ENCODE peak calls at places on chromosome 5, in five cellular contexts. H is H1, M is mesenchymal stem cell, Y is H9, Q is trophoblast cell. I is an unnamed sample.

GRCh38 chr5:150486402-150487198 is 21.3 kb upstream of the NDST1 start:
- DNase-seq in H (peak), M (peak), Y (peak), Q (peak), I (peak)

GRCh38 chr5:80961376-80962281 is 1.5 kb downstream of the RASGRF2 start:
- DNase-seq in H (no peak), M (peak), Y (no peak), Q (peak), I (peak)

GRCh38 chr5:113202904-113203716 is 226.5 kb downstream of the DCP2 start:
- DNase-seq in H (no peak), M (peak), Y (peak), Q (no peak), I (peak)

GRCh38 chr5:34497031-34497808 is 158.9 kb upstream of the RAI14 start:
- DNase-seq in H (no peak), M (peak), Y (no peak), Q (no peak), I (no peak)

GRCh38 chr5:88203977-88204735 is 64.5 kb downstream of the TMEM161B start:
- DNase-seq in H (no peak), M (no peak), Y (no peak), Q (no peak), I (peak)

GRCh38 chr5:142872217-142872616 is 102.0 kb downstream of the ARHGAP26 start:
- DNase-seq in H (no peak), M (no peak), Y (no peak), Q (no peak), I (no peak)

GRCh38 chr5:102666164-102666951 is 88.7 kb upstream of the PAM start:
- DNase-seq in H (no peak), M (no peak), Y (no peak), Q (peak), I (peak)

GRCh38 chr5:141839015-141839513 is 39.1 kb downstream of the PCDH1 start:
- DNase-seq in H (peak), M (no peak), Y (peak), Q (peak), I (no peak)

GRCh38 chr5:64606926-64607325 is 83.4 kb upstream of the SHISAL2B start:
- DNase-seq in H (no peak), M (no peak), Y (no peak), Q (no peak), I (no peak)

GRCh38 chr5:112186401-112186990 is 232.6 kb downstream of the EPB41L4A start:
- DNase-seq in H (no peak), M (peak), Y (no peak), Q (peak), I (no peak)

GRCh38 chr5:103582364-103582763 is 19.8 kb upstream of the NUDT12 start:
- DNase-seq in H (no peak), M (peak), Y (peak), Q (peak), I (peak)

GRCh38 chr5:64180661-64181343 is 15.2 kb downstream of the RNF180 start:
- DNase-seq in H (no peak), M (no peak), Y (no peak), Q (no peak), I (no peak)

GRCh38 chr5:88669314-88669713 is 213.7 kb downstream of the MEF2C start:
- DNase-seq in H (no peak), M (no peak), Y (no peak), Q (no peak), I (no peak)

GRCh38 chr5:150460781-150461180 is 11.2 kb upstream of the RPS14 start:
- DNase-seq in H (no peak), M (no peak), Y (no peak), Q (no peak), I (no peak)

GRCh38 chr5:15682566-15682965 is 182.6 kb downstream of the FBXL7 start:
- DNase-seq in H (no peak), M (no peak), Y (no peak), Q (no peak), I (no peak)

GRCh38 chr5:41559184-41559583 is 48.8 kb upstream of the PLCXD3 start:
- DNase-seq in H (no peak), M (no peak), Y (no peak), Q (no peak), I (no peak)

GRCh38 chr5:136985785-136986475 is 513.2 kb downstream of the SPOCK1 start:
- DNase-seq in H (no peak), M (no peak), Y (no peak), Q (no peak), I (no peak)

GRCh38 chr5:165673499-165673898 is 2168.1 kb downstream of the MAT2B start:
- DNase-seq in H (no peak), M (no peak), Y (no peak), Q (no peak), I (no peak)
- H2BK12ac ChIP-seq in H (no peak), M (no peak), Y (no peak), Q (no peak), I (no peak)

GRCh38 chr5:133523013-133523658 is 89.2 kb downstream of the FSTL4 start:
- DNase-seq in H (peak), M (no peak), Y (no peak), Q (no peak), I (no peak)
- H3K9ac ChIP-seq in H (no peak), M (no peak), Y (no peak), Q (no peak), I (no peak)

DNA sequence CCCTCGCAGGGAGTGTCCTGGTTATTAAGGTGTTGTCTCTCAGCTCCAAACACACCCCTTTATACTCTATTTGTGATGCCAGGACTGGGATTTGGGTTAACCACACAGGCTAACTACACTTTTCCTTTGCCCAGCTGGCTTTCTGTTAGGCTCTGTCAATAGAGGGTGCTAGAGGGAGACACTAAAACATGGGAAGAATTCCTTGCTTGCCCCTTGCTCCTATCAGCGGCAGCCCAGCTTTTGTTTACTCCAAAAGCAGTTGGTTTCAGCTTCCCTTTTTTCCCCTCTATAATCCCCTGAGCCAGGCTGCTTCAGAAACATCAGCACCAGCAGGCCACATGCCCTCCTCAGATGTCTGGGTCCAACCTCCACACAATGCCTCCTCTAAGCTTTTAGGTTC is 297.1 kb downstream of the KCTD16 start:
- DNase-seq in H (peak), M (peak), Y (peak), Q (peak), I (peak)
- H2AFZ ChIP-seq in H (peak), M (no peak), Y (peak), Q (peak), I (peak)

GRCh38 chr5:74575741-74576538 is 64.6 kb downstream of the ENC1 start:
- DNase-seq in H (no peak), M (peak), Y (no peak), Q (peak), I (no peak)

GRCh38 chr5:74580729-74581110 is 59.8 kb downstream of the ENC1 start:
- DNase-seq in H (no peak), M (no peak), Y (no peak), Q (peak), I (no peak)

GRCh38 chr5:74579215-74579614 is 61.3 kb downstream of the ENC1 start:
- DNase-seq in H (no peak), M (no peak), Y (no peak), Q (no peak), I (no peak)

GRCh38 chr5:74576941-74577456 is 63.5 kb downstream of the ENC1 start:
- DNase-seq in H (no peak), M (peak), Y (no peak), Q (peak), I (no peak)

GRCh38 chr5:74578356-74579044 is 62.0 kb downstream of the ENC1 start:
- DNase-seq in H (no peak), M (no peak), Y (no peak), Q (no peak), I (no peak)
- H2BK12ac ChIP-seq in H (no peak), M (no peak), Y (no peak), Q (peak), I (no peak)

GRCh38 chr5:66659780-66660179 is 63.6 kb downstream of the MAST4 start:
- DNase-seq in H (no peak), M (no peak), Y (no peak), Q (no peak), I (no peak)

GRCh38 chr5:66660401-66660800 is 64.2 kb downstream of the MAST4 start:
- DNase-seq in H (no peak), M (peak), Y (no peak), Q (no peak), I (no peak)

GRCh38 chr5:66658516-66658915 is 62.3 kb downstream of the MAST4 start:
- DNase-seq in H (no peak), M (no peak), Y (no peak), Q (no peak), I (no peak)

GRCh38 chr5:66655395-66656324 is 59.5 kb downstream of the MAST4 start:
- DNase-seq in H (no peak), M (no peak), Y (no peak), Q (peak), I (no peak)

DNA sequence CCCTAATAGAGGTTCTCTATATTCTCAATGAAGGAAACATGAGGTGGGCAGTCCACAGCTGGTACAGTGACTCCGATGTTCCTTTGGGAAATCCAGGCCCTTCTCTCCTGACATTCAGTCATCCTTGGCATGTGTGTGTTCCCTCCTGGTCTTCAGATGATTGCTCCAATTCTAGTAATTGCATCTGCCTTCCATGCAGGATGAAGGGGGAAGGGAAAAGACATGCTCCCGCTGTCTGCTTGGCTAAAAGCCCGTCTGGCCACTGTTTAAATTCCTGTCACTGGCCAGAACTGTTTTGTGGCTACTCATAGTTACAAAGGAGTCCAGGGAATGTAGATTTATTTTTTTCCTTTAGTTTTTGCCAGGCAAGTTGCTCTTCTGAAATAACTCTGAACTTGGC is 65.0 kb downstream of the MAST4 start:
- DNase-seq in H (no peak), M (peak), Y (no peak), Q (no peak), I (no peak)
- H3K9ac ChIP-seq in H (no peak), M (peak), Y (no peak), Q (no peak), I (no peak)

GRCh38 chr5:149126898-149127297 is 14.4 kb upstream of the ABLIM3 start:
- DNase-seq in H (no peak), M (peak), Y (no peak), Q (peak), I (no peak)

GRCh38 chr5:149130121-149130931 is 11.0 kb upstream of the ABLIM3 start:
- DNase-seq in H (no peak), M (peak), Y (no peak), Q (peak), I (no peak)

GRCh38 chr5:149127394-149127955 is 13.8 kb upstream of the ABLIM3 start:
- DNase-seq in H (no peak), M (no peak), Y (no peak), Q (peak), I (no peak)

GRCh38 chr5:149129181-149129580 is 12.1 kb upstream of the ABLIM3 start:
- DNase-seq in H (no peak), M (no peak), Y (no peak), Q (peak), I (no peak)

DNA sequence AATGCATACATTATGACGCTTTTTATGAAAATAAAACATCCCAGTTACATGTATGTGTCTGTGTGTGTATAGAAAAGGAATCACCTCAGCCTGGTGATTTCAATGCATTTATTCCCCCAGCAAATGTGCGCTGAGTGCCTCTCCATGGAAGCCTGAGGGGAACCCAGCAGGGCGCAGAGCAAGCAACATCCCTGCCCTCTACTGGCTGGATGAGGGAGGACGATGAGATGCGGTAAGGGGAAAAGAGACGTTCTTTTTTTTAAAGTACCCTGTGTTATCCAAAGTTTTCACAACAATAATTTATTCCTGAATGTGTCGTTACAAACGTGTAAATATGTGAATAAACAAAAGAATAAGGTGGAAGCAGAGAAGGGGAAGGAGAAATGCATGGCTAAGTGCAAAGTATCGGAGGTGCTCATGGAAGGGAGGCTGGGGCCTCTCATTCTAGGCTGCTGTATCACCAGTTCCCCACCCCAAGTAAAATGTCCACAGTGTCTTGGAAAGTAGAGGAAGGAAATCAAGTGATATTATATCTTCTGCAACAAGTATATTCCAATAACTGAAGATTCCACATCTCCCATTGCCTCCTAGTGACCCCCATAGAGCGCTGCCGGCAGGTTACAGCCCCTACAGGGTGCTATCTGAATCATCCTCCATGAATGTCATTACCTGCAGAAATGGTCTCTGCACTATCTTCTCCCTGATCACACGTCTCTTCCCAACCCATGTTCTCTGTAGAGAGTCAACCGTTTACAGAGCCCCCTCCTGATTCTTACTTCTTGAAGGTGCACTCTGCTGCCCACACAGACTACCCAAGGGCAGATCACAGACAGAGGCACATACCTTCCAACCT is 13.0 kb upstream of the ABLIM3 start:
- DNase-seq in H (peak), M (peak), Y (peak), Q (peak), I (no peak)
- H2AFZ ChIP-seq in H (no peak), M (no peak), Y (no peak), Q (no peak), I (no peak)

GRCh38 chr5:135537271-135537670 is 1.5 kb upstream of the NEUROG1 start:
- DNase-seq in H (no peak), M (no peak), Y (no peak), Q (no peak), I (no peak)

GRCh38 chr5:135537745-135538144 is 2.0 kb upstream of the NEUROG1 start:
- DNase-seq in H (no peak), M (no peak), Y (no peak), Q (no peak), I (no peak)

GRCh38 chr5:135535420-135535819 is 344 bp downstream of the NEUROG1 start:
- DNase-seq in H (no peak), M (no peak), Y (peak), Q (no peak), I (no peak)

GRCh38 chr5:135534609-135535419 is 950 bp downstream of the NEUROG1 start:
- DNase-seq in H (peak), M (no peak), Y (peak), Q (no peak), I (no peak)

GRCh38 chr5:135535820-135536801 is at the start of gene NEUROG1:
- DNase-seq in H (peak), M (no peak), Y (peak), Q (no peak), I (peak)
- H2BK12ac ChIP-seq in H (peak), M (no peak), Y (no peak), Q (no peak), I (peak)

GRCh38 chr5:139155333-139155732 is 42.8 kb downstream of the SIL1 start:
- DNase-seq in H (no peak), M (no peak), Y (no peak), Q (no peak), I (no peak)
- H3K9ac ChIP-seq in H (no peak), M (no peak), Y (no peak), Q (no peak), I (no peak)

I was measured in neuronal stem cell.